ENCODE peak calls at places on chromosome 11, in four cellular contexts. A is HEK293T, M is K562, K is GM12878. U is an unnamed sample.
A peak's percentile ranks its signal among the peaks of the same experiment; 100 is the strongest.

GRCh38 chr11:12318791-12319733 is 58.3 kb upstream of the PARVA start:
- DNase-seq in A (no peak), M (no peak), K (no peak), U (no peak)

GRCh38 chr11:96219981-96220623 is 122.9 kb downstream of the MAML2 start:
- DNase-seq in A (no peak), M (no peak), K (no peak), U (peak; percentile 69)

GRCh38 chr11:3127706-3128355 is 37.3 kb downstream of the OSBPL5 start:
- DNase-seq in K (no peak), A (no peak), M (no peak), U (no peak)

GRCh38 chr11:13169709-13170108 is 107.9 kb upstream of the BMAL1 start:
- DNase-seq in M (no peak), K (no peak), A (no peak), U (no peak)

GRCh38 chr11:117930668-117931330 is 1.6 kb upstream of the TMPRSS13 start:
- DNase-seq in K (no peak), M (no peak), A (no peak), U (no peak)

GRCh38 chr11:20563871-20564270 is 35.5 kb upstream of the SLC6A5 start:
- DNase-seq in A (no peak), K (no peak), M (no peak), U (no peak)

GRCh38 chr11:3970101-3970500 is 114.6 kb downstream of the STIM1 start:
- DNase-seq in K (no peak), A (no peak), M (no peak), U (no peak)

GRCh38 chr11:119352857-119353260 is 6.4 kb upstream of the MFRP start:
- DNase-seq in K (no peak), M (peak; percentile 63), A (no peak), U (peak; percentile 92)

GRCh38 chr11:13288375-13289029 is 10.9 kb downstream of the BMAL1 start:
- DNase-seq in A (no peak), M (no peak), K (no peak), U (no peak)

GRCh38 chr11:85806876-85807275 is 4.1 kb downstream of the SYTL2 start:
- DNase-seq in K (no peak), M (no peak), A (no peak), U (no peak)

GRCh38 chr11:122095950-122096942 is 19.8 kb downstream of the BLID start:
- DNase-seq in A (no peak), K (no peak), M (no peak), U (no peak)

GRCh38 chr11:9527481-9528140 is 45.9 kb upstream of the WEE1 start:
- DNase-seq in K (no peak), M (no peak), A (no peak), U (no peak)

GRCh38 chr11:48090174-48090573 is 109.8 kb downstream of the PTPRJ start:
- DNase-seq in K (no peak), M (no peak), A (no peak), U (no peak)

GRCh38 chr11:72722050-72722748 is 30.0 kb downstream of the ARAP1 start:
- DNase-seq in K (no peak), A (peak; percentile 94), M (peak; percentile 82), U (no peak)

GRCh38 chr11:72720806-72721205 is 31.4 kb downstream of the ARAP1 start:
- DNase-seq in A (no peak), K (no peak), M (no peak), U (no peak)

GRCh38 chr11:72721276-72721675 is 30.9 kb downstream of the ARAP1 start:
- DNase-seq in A (no peak), K (no peak), M (no peak), U (no peak)

GRCh38 chr11:72720047-72720446 is 32.2 kb downstream of the ARAP1 start:
- DNase-seq in A (no peak), M (no peak), K (no peak), U (no peak)

GRCh38 chr11:72721689-72722049 is 30.5 kb downstream of the ARAP1 start:
- DNase-seq in K (no peak), A (peak; percentile 32), M (no peak), U (no peak)
- TF ChIP-seq TARDBP in K (no peak), A (no peak), M (no peak), U (no peak)

GRCh38 chr11:128924109-128924508 is 18.6 kb downstream of the TP53AIP1 start:
- DNase-seq in M (no peak), A (no peak), K (no peak), U (no peak)

GRCh38 chr11:128919192-128919591 is 23.5 kb downstream of the TP53AIP1 start:
- DNase-seq in M (no peak), K (no peak), A (no peak), U (no peak)

GRCh38 chr11:128921790-128922189 is 20.9 kb downstream of the TP53AIP1 start:
- DNase-seq in K (no peak), A (no peak), M (no peak), U (no peak)

GRCh38 chr11:128917144-128917684 is 25.5 kb downstream of the TP53AIP1 start:
- DNase-seq in M (no peak), K (no peak), A (no peak), U (no peak)

GRCh38 chr11:128920651-128921050 is 22.0 kb downstream of the TP53AIP1 start:
- DNase-seq in A (no peak), K (no peak), M (no peak), U (no peak)
- TF ChIP-seq SP1 in A (no peak), K (no peak), M (no peak), U (no peak)

GRCh38 chr11:108414958-108415357 is 52.4 kb downstream of the C11orf65 start:
- DNase-seq in K (no peak), M (no peak), A (no peak), U (no peak)
- TF ChIP-seq TARDBP in K (no peak), M (no peak), A (no peak), U (no peak)

DNA sequence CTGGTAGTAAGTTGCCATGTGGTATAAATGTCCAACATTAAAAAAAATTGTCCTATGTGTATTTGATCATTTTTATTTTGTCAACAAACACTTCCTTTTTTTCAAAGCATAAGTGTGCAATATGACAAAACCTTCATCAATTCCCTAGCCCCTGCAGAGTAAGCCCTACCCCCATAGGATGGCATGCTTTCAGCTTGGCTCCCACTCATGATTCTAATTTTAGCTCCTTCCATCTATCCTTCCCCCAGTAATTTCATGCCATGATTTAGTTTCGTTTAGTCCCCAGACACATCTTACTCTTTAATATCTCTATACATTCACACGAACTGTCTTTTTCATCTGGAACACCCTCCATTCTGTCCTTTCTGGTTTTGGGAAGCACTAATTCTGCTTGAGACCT is 250.6 kb upstream of the RAG2 start:
- DNase-seq in A (no peak), M (no peak), K (no peak), U (no peak)
- TF ChIP-seq SP1 in A (no peak), M (no peak), K (no peak), U (no peak)

GRCh38 chr11:18243783-18244362 is 4.6 kb downstream of the SAA2 start:
- DNase-seq in M (peak; percentile 66), K (peak; percentile 54), A (peak; percentile 71), U (peak; percentile 52)
- TF ChIP-seq TARDBP in M (no peak), K (no peak), A (no peak), U (no peak)

DNA sequence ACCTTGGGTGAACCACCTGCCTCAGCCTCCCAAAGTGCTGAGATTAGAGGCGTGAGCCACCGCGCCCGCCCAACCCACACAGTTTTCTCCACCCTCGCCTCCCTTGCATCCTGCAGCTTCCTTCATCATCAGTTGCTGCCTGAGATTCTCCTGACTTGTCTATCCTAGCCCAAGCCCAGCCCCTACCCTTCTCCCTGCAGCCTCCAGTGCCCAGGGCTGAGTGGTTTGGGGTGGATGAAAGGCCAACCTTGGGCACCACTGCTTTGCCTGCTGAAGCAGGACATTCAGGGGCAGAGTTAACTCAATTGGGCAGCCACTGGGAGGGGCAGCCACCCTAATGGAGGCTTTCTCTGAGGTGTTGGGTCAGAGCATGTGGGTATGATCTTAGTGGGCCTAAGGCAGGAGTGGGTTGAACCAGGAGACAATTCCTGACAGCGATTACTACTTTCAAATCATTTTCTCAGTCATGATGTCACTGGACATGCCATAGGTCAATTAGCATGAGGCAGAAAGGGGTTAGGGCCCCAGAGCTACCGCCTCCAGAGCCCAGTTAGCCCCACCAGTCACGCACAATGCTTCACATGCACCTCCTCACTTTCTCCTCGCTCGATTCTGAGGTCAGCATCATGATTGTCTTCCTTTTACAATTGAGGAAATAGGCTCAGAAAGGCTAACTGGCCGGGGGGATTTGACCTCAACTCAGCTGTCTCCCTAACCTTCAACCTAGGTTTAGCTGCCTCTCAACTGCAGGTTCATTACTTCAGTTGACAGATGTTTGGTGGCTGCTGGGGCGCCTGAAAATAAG is 1.0 kb upstream of the FKBP2 start:
- DNase-seq in K (peak; percentile 36), A (no peak), M (no peak), U (no peak)
- TF ChIP-seq SP1 in K (peak; percentile 33), A (no peak), M (no peak), U (no peak)

DNA sequence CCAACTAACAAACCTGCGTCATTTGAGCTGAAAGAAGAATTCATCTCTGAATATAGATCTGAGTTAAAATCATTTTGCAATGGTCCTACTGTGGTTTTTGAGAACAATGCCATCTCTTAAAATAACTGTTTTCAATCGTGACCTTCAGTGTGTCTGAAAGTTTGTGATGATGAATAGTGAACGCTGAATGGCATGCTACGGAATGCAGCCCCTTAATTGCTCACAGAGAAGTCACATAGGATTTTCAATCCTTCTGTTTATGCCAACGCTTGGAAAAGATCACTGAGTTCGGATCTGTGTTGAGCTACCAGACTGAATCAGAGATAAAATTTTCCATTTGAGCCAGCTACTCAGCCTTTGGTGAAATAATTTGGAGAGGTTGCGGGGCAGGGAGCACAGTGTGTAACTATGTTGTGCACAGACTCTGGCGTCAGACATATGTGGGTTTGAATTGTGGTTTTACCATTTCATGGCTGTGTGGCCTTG is 680.1 kb downstream of the KCNA4 start:
- DNase-seq in A (no peak), K (no peak), M (no peak), U (no peak)
- TF ChIP-seq TARDBP in A (no peak), K (no peak), M (no peak), U (no peak)

GRCh38 chr11:65609236-65609635 is 4.8 kb downstream of the MAP3K11 start:
- DNase-seq in K (no peak), A (no peak), M (no peak), U (no peak)
- TF ChIP-seq SP1 in K (no peak), A (no peak), M (no peak), U (no peak)